ENCODE peak calls at places on chromosomes 6 and 20, in four cellular contexts. X is HepG2, Y is K562, I is HCT116. T is an unnamed sample.

GRCh38 chr6:113464959-113465358 is 392.2 kb upstream of the MARCKS start:
- DNase-seq in X (no peak), Y (no peak), I (peak), T (peak)

GRCh38 chr6:123777554-123777953 is 26.1 kb upstream of the NKAIN2 start:
- DNase-seq in X (no peak), Y (no peak), I (no peak), T (peak)

GRCh38 chr6:68975064-68975463 is 340.0 kb downstream of the ADGRB3 start:
- DNase-seq in X (no peak), Y (no peak), I (no peak), T (no peak)

GRCh38 chr20:44186201-44186600 is 787 bp downstream of the JPH2 start:
- DNase-seq in X (no peak), Y (no peak), I (no peak), T (no peak)

GRCh38 chr6:15087234-15087633 is 158.6 kb upstream of the JARID2 start:
- DNase-seq in X (no peak), Y (no peak), I (no peak), T (no peak)

GRCh38 chr6:41036188-41036587 is 2.8 kb downstream of the UNC5CL start:
- DNase-seq in X (no peak), Y (peak), I (peak), T (no peak)

GRCh38 chr20:39249798-39250197 is 287.7 kb downstream of the DHX35 start:
- DNase-seq in X (no peak), Y (no peak), I (no peak), T (no peak)

GRCh38 chr6:106163966-106164877 is 78.1 kb downstream of the PRDM1 start:
- DNase-seq in X (no peak), Y (no peak), I (no peak), T (no peak)

GRCh38 chr6:160801418-160801817 is 99.4 kb downstream of the PLG start:
- DNase-seq in X (no peak), Y (no peak), I (no peak), T (no peak)

GRCh38 chr6:150345786-150346185 is 23.0 kb upstream of the IYD start:
- DNase-seq in X (no peak), Y (no peak), I (no peak), T (no peak)

GRCh38 chr6:53398541-53399344 is 50.0 kb upstream of the ELOVL5 start:
- DNase-seq in X (no peak), Y (no peak), I (no peak), T (no peak)

GRCh38 chr20:21682576-21682975 is 22.9 kb upstream of the PAX1 start:
- DNase-seq in X (no peak), Y (no peak), I (no peak), T (no peak)
- TF ChIP-seq TCF7L2 in X (no peak), Y (no peak), I (no peak), T (no peak)

GRCh38 chr6:26017567-26017966 is 55.0 kb downstream of the TRIM38 start:
- DNase-seq in X (no peak), Y (no peak), I (no peak), T (no peak)

GRCh38 chr6:26020983-26021349 is 58.4 kb downstream of the TRIM38 start:
- DNase-seq in X (no peak), Y (no peak), I (peak), T (no peak)

GRCh38 chr6:26020291-26020982 is 57.8 kb downstream of the TRIM38 start:
- DNase-seq in X (no peak), Y (peak), I (peak), T (no peak)

GRCh38 chr6:26019261-26019845 is 56.8 kb downstream of the TRIM38 start:
- DNase-seq in X (no peak), Y (no peak), I (no peak), T (no peak)

DNA sequence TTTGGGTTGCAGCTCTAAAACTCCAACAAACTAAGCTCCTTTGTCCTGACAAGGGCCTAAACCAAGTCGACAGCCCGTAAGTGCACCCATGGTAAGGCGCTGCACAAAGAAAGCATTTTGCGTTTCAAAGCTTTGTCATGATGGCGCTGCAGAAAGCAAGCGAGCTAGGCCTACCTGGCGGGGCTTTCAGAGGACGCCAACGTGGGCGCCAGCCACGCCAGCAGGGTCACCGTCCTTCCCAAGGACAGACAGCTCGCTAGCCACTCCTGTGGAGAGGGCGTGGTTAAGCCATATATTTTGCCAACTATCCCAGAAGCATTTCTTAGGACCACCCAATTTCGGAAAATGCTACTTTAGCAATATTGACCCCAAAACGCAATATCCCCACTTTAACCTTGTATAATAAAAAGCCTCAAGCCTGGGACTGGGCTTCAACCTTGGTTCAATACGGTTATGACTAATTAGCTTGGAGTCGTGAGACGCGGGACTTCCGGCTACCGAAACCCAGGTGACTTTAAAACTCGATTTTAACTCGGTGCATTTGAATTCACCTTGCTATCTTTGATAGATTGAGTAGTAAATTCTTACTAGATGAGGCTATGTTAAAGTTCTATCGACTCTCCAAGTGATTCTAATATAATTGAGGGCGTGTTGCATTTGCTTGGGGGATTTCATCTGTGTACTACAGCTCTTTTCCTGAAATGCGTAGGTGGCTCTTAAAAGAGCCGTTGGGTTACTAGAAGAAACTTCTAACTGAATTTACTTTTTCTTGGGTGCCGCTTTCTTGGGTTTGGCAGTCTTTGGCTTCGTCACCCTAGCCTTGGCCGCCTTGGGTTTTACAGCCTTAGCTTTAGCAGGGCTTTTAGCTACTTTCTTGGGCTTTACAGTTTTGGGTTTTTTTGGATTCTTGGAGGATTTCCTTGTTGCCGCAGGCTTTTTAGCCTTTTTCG is 54.0 kb downstream of the TRIM38 start:
- DNase-seq in X (no peak), Y (no peak), I (no peak), T (no peak)
- TF ChIP-seq REST in X (no peak), Y (no peak), I (no peak), T (no peak)

GRCh38 chr6:35970181-35970580 is 49.3 kb upstream of the SRPK1 start:
- DNase-seq in X (no peak), Y (no peak), I (no peak), T (no peak)

GRCh38 chr6:35977308-35977707 is 47.1 kb downstream of the SLC26A8 start:
- DNase-seq in X (no peak), Y (no peak), I (no peak), T (no peak)

GRCh38 chr6:35972471-35972985 is 51.6 kb upstream of the SRPK1 start:
- DNase-seq in X (peak), Y (no peak), I (no peak), T (no peak)

GRCh38 chr6:35969676-35970075 is 48.8 kb upstream of the SRPK1 start:
- DNase-seq in X (no peak), Y (no peak), I (no peak), T (no peak)

DNA sequence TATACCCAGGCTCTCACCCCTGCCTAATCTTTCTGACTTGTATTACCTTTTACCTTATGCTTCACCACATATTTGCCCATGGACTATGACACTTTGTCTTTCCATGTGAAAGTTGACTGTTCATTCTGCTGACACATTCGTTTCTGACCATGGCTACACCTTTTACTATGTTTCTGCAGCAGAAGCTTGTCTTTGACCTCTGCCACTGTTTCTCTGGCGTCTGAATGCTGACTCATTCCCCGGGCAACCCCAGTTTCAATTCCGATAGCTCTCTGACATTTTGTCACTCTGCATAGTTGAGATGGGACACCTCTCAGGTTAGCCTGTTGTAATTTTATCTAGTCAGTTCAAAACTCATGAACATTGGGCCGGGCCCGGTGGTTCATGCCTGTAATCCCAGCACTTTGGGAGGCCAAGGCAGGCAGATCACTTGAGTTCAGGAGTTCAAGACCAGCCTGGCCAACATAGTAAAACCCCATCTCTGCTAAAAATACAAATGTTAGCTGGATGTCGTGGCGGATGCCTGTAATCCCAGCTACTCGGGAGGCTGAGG is 50.7 kb downstream of the SLC26A8 start:
- DNase-seq in X (peak), Y (peak), I (no peak), T (no peak)
- TF ChIP-seq TCF7L2 in X (no peak), Y (no peak), I (no peak), T (no peak)

GRCh38 chr20:13221673-13222318 is 722 bp downstream of the ISM1 start:
- DNase-seq in X (peak), Y (no peak), I (peak), T (no peak)

GRCh38 chr20:13220857-13221297 is at the start of gene ISM1:
- DNase-seq in X (no peak), Y (no peak), I (no peak), T (no peak)

GRCh38 chr20:13221313-13221672 is 219 bp downstream of the ISM1 start:
- DNase-seq in X (no peak), Y (no peak), I (no peak), T (no peak)

GRCh38 chr20:13219327-13220193 is 1.5 kb upstream of the ISM1 start:
- DNase-seq in X (no peak), Y (no peak), I (no peak), T (no peak)

GRCh38 chr20:13220194-13220856 is 749 bp upstream of the ISM1 start:
- DNase-seq in X (no peak), Y (no peak), I (no peak), T (no peak)
- TF ChIP-seq REST in X (no peak), Y (no peak), I (no peak), T (no peak)

DNA sequence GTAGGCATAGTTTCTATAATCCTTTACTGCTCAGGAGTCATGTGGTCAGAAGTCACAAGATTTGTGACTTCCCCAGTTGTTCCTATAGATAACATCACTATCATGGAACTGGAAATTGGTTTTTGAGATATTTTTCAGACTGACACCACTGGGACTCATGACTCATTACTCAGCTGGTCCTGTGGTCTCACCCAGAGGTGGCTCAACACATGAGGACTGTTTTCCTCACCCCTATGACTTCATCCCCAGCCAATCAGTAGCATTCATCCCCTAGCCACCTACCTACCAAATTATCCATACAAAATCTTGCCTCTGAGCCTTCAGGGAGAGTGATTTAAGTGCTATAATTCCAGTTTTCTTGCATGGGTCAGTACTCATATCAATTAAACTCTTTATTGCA is 1217.7 kb downstream of the EPHA7 start:
- DNase-seq in X (no peak), Y (no peak), I (no peak), T (no peak)
- TF ChIP-seq TCF7L2 in X (no peak), Y (no peak), I (no peak), T (no peak)

DNA sequence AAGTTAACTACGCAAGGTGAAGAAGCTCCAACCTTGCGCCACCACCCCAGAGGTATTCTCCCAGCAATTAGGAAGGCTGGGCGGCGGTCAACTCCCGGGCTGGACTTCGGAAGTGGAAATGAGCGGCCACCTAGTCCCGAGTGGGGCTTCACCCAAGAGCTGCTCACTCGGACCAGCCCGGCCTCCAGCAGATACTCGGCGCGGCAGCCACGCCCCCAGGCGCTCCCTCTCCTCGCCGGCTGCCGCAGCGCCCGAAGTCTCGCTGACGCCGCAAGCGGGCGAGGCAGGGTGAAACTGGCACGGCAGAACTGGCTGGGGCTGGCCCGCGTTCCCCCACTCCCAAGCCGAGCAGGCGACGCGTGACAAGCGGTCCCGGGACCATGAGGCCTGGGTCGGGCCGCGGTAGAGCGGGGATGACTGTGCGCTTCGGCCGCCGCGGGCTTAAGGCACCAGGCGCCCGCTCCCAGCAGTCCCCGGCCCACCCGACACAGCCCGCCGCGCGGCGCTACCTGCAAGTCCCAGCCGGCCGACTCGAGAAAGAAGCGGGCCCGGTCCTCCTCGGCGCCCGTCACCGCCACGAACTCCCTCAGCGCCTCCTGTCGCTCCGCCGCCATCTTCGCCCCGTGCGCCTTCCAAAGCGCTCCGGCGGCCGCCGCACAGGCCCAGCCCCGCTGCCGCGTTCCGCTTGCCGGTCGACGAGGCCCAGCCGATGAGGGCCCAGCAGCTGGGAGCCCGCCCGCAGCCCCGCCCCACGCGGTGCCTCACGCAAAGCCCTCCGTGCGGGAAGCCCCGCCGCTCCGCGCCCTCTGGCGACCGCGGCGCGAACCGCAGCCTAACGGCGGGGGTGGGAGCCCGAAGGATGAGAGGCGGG is at the start of gene NSFL1C:
- DNase-seq in X (peak), Y (peak), I (peak), T (peak)
- TF ChIP-seq REST in X (no peak), Y (no peak), I (no peak), T (peak)

DNA sequence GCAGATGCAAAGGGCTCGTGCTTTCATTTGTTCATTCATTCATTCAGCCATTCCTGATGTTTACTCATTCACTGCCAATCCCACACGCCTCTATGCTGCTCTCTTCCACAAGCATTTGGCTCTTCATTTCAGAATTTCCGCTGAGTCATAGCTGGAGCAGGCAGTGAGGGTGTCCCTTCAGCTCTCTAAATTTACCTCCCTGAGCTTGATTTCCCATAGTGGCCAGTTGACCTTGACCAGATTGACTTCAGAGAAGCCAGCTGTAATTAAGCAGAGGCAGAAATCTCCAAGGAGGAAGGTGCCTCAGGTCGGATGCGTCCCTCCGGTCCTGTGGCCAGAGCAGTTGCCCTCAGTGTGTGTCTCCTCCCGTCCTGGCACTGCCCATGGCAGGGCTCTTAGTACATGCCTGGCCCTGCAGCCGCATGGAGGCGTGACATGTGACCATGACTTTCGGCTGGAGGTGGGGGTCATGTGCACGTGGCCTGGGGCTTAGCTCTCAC is 267.2 kb upstream of the ECI2 start:
- DNase-seq in X (peak), Y (no peak), I (no peak), T (peak)
- TF ChIP-seq TCF7L2 in X (no peak), Y (no peak), I (no peak), T (no peak)

GRCh38 chr6:27688014-27688586 is 215.2 kb upstream of the ZNF184 start:
- DNase-seq in X (peak), Y (peak), I (peak), T (peak)

GRCh38 chr6:27684264-27685211 is 211.6 kb upstream of the ZNF184 start:
- DNase-seq in X (peak), Y (peak), I (peak), T (peak)

GRCh38 chr6:27685278-27685677 is 212.4 kb upstream of the ZNF184 start:
- DNase-seq in X (no peak), Y (no peak), I (no peak), T (no peak)

GRCh38 chr6:27687154-27688013 is 214.5 kb upstream of the ZNF184 start:
- DNase-seq in X (peak), Y (peak), I (peak), T (peak)
- TF ChIP-seq REST in X (no peak), Y (peak), I (no peak), T (no peak)

GRCh38 chr20:48478370-48478769 is 349.4 kb downstream of the PREX1 start:
- DNase-seq in X (no peak), Y (no peak), I (no peak), T (no peak)
- TF ChIP-seq TCF7L2 in X (no peak), Y (no peak), I (no peak), T (no peak)

DNA sequence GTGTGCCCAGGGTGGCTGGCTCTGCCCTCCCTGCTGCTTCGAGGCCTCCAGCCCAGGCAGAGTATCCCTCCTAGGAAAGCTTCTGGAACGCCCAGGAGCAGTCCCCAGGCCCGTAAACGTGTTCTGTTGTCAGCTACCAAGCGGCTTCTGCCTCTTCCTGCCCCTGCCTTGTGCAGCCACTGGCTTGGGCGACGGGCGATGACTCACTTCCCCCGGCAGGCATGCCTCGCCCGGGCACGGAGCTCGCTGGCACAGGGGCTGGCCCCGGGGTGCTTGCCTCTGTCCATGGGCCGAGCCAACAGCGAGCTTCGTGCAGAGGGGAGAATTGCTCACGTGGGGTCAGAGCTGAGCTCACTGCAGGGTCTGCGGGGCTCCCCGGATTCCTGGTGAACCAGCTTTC is 86.7 kb upstream of the THBS2 start:
- DNase-seq in X (no peak), Y (no peak), I (peak), T (no peak)
- TF ChIP-seq REST in X (no peak), Y (no peak), I (no peak), T (peak)